ENCODE peak calls at places on chromosomes 5 and 9, in six cellular contexts. One of them, this sample, is unnamed.

GRCh38 chr5:79111387-79111959 is at the start of gene BHMT:
- DNase-seq in spleen: no peak
- DNase-seq in K562: no peak
- DNase-seq in heart left ventricle: no peak
- DNase-seq in A549: no peak
- DNase-seq in Peyer's patch: no peak
- DNase-seq in this sample: no peak

GRCh38 chr9:4306788-4307144 is 6.9 kb upstream of the GLIS3 start:
- DNase-seq in spleen: no peak
- DNase-seq in K562: no peak
- DNase-seq in heart left ventricle: no peak
- DNase-seq in A549: no peak
- DNase-seq in Peyer's patch: no peak
- DNase-seq in this sample: no peak

GRCh38 chr9:126229501-126229900 is 97.1 kb upstream of the MVB12B start:
- DNase-seq in spleen: no peak
- DNase-seq in K562: no peak
- DNase-seq in heart left ventricle: no peak
- DNase-seq in A549: no peak
- DNase-seq in Peyer's patch: no peak
- DNase-seq in this sample: no peak

GRCh38 chr9:14198544-14199510 is 115.1 kb downstream of the NFIB start:
- DNase-seq in spleen: peak; percentile 77
- DNase-seq in K562: no peak
- DNase-seq in heart left ventricle: peak; percentile 74
- DNase-seq in A549: no peak
- DNase-seq in Peyer's patch: peak; percentile 51
- DNase-seq in this sample: peak; percentile 75

GRCh38 chr5:181223729-181224389 is 778 bp downstream of the TRIM41 start:
- DNase-seq in spleen: no peak
- DNase-seq in K562: no peak
- DNase-seq in heart left ventricle: no peak
- DNase-seq in A549: no peak
- DNase-seq in Peyer's patch: peak; percentile 75
- DNase-seq in this sample: no peak

GRCh38 chr9:92115977-92116285 is 718 bp upstream of the SPTLC1 start:
- DNase-seq in spleen: no peak
- DNase-seq in K562: no peak
- DNase-seq in heart left ventricle: no peak
- DNase-seq in A549: no peak
- DNase-seq in Peyer's patch: no peak
- DNase-seq in this sample: no peak

GRCh38 chr9:81191222-81191621 is 498.1 kb downstream of the TLE1 start:
- DNase-seq in spleen: no peak
- DNase-seq in K562: no peak
- DNase-seq in heart left ventricle: no peak
- DNase-seq in A549: no peak
- DNase-seq in Peyer's patch: no peak
- DNase-seq in this sample: no peak

GRCh38 chr9:125893277-125893676 is 146.1 kb downstream of the PBX3 start:
- DNase-seq in spleen: no peak
- DNase-seq in K562: no peak
- DNase-seq in heart left ventricle: no peak
- DNase-seq in A549: no peak
- DNase-seq in Peyer's patch: no peak
- DNase-seq in this sample: no peak

GRCh38 chr9:136399176-136400037 is 563 bp downstream of the SNAPC4 start:
- DNase-seq in spleen: peak; percentile 87
- DNase-seq in K562: no peak
- DNase-seq in heart left ventricle: no peak
- DNase-seq in A549: no peak
- DNase-seq in Peyer's patch: no peak
- DNase-seq in this sample: no peak

GRCh38 chr9:89996106-89996505 is 391.3 kb downstream of the GADD45G start:
- DNase-seq in spleen: no peak
- DNase-seq in K562: no peak
- DNase-seq in heart left ventricle: no peak
- DNase-seq in A549: no peak
- DNase-seq in Peyer's patch: no peak
- DNase-seq in this sample: no peak

GRCh38 chr9:77980622-77981021 is 51.0 kb downstream of the GNAQ start:
- DNase-seq in spleen: no peak
- DNase-seq in K562: no peak
- DNase-seq in heart left ventricle: no peak
- DNase-seq in A549: no peak
- DNase-seq in Peyer's patch: no peak
- DNase-seq in this sample: no peak

GRCh38 chr5:134504629-134505300 is 20.7 kb upstream of the JADE2 start:
- DNase-seq in spleen: no peak
- DNase-seq in K562: no peak
- DNase-seq in heart left ventricle: no peak
- DNase-seq in A549: no peak
- DNase-seq in Peyer's patch: peak; percentile 36
- DNase-seq in this sample: no peak

GRCh38 chr5:75279324-75279723 is 42.6 kb upstream of the ANKRD31 start:
- DNase-seq in spleen: no peak
- DNase-seq in K562: no peak
- DNase-seq in heart left ventricle: no peak
- DNase-seq in A549: no peak
- DNase-seq in Peyer's patch: no peak
- DNase-seq in this sample: no peak

GRCh38 chr5:174951151-174951780 is 226.9 kb downstream of the MSX2 start:
- DNase-seq in spleen: no peak
- DNase-seq in K562: peak; percentile 67
- DNase-seq in heart left ventricle: no peak
- DNase-seq in A549: peak; percentile 81
- DNase-seq in Peyer's patch: peak; percentile 61
- DNase-seq in this sample: no peak

GRCh38 chr5:175874462-175875139 is 3.2 kb downstream of the CPLX2 start:
- DNase-seq in spleen: no peak
- DNase-seq in K562: no peak
- DNase-seq in heart left ventricle: no peak
- DNase-seq in A549: no peak
- DNase-seq in Peyer's patch: no peak
- DNase-seq in this sample: no peak

GRCh38 chr5:174801798-174802197 is 77.4 kb downstream of the MSX2 start:
- DNase-seq in spleen: no peak
- DNase-seq in K562: no peak
- DNase-seq in heart left ventricle: no peak
- DNase-seq in A549: no peak
- DNase-seq in Peyer's patch: no peak
- DNase-seq in this sample: no peak

GRCh38 chr5:143316844-143317631 is 86.4 kb downstream of the NR3C1 start:
- DNase-seq in spleen: no peak
- DNase-seq in K562: peak; percentile 15
- DNase-seq in heart left ventricle: no peak
- DNase-seq in A549: no peak
- DNase-seq in Peyer's patch: no peak
- DNase-seq in this sample: no peak

GRCh38 chr5:169873642-169874041 is 106.7 kb downstream of the INSYN2B start:
- DNase-seq in spleen: no peak
- DNase-seq in K562: no peak
- DNase-seq in heart left ventricle: no peak
- DNase-seq in A549: no peak
- DNase-seq in Peyer's patch: no peak
- DNase-seq in this sample: peak; percentile 26

GRCh38 chr9:104177003-104177611 is 83.0 kb downstream of the SMC2 start:
- DNase-seq in spleen: no peak
- DNase-seq in K562: no peak
- DNase-seq in heart left ventricle: no peak
- DNase-seq in A549: peak; percentile 21
- DNase-seq in Peyer's patch: no peak
- DNase-seq in this sample: no peak

GRCh38 chr5:179840766-179841165 is 17.9 kb downstream of the MRNIP start:
- DNase-seq in spleen: peak; percentile 67
- DNase-seq in K562: no peak
- DNase-seq in heart left ventricle: no peak
- DNase-seq in A549: no peak
- DNase-seq in Peyer's patch: no peak
- DNase-seq in this sample: no peak

GRCh38 chr9:77149879-77150278 is 27.5 kb upstream of the VPS13A start:
- DNase-seq in spleen: no peak
- DNase-seq in K562: no peak
- DNase-seq in heart left ventricle: no peak
- DNase-seq in A549: no peak
- DNase-seq in Peyer's patch: no peak
- DNase-seq in this sample: no peak

GRCh38 chr9:73067074-73067473 is 84.6 kb upstream of the ANXA1 start:
- DNase-seq in spleen: no peak
- DNase-seq in K562: no peak
- DNase-seq in heart left ventricle: no peak
- DNase-seq in A549: no peak
- DNase-seq in Peyer's patch: no peak
- DNase-seq in this sample: no peak

GRCh38 chr5:137199966-137200365 is 299.2 kb downstream of the SPOCK1 start:
- DNase-seq in spleen: no peak
- DNase-seq in K562: no peak
- DNase-seq in heart left ventricle: no peak
- DNase-seq in A549: peak; percentile 20
- DNase-seq in Peyer's patch: no peak
- DNase-seq in this sample: no peak

GRCh38 chr5:180201051-180201987 is 7.7 kb downstream of the RASGEF1C start:
- DNase-seq in spleen: peak; percentile 54
- DNase-seq in K562: peak; percentile 63
- DNase-seq in heart left ventricle: no peak
- DNase-seq in A549: peak; percentile 36
- DNase-seq in Peyer's patch: no peak
- DNase-seq in this sample: no peak

GRCh38 chr9:132411091-132411508 is 1.1 kb downstream of the CFAP77 start:
- DNase-seq in spleen: peak; percentile 87
- DNase-seq in K562: peak; percentile 77
- DNase-seq in heart left ventricle: no peak
- DNase-seq in A549: peak; percentile 73
- DNase-seq in Peyer's patch: peak; percentile 81
- DNase-seq in this sample: peak; percentile 42

GRCh38 chr9:36210722-36211121 is 20.0 kb downstream of the CLTA start:
- DNase-seq in spleen: no peak
- DNase-seq in K562: no peak
- DNase-seq in heart left ventricle: no peak
- DNase-seq in A549: no peak
- DNase-seq in Peyer's patch: no peak
- DNase-seq in this sample: no peak

GRCh38 chr5:132495063-132495671 is 4.6 kb upstream of the IRF1 start:
- DNase-seq in spleen: peak; percentile 81
- DNase-seq in K562: no peak
- DNase-seq in heart left ventricle: peak; percentile 37
- DNase-seq in A549: no peak
- DNase-seq in Peyer's patch: peak; percentile 51
- DNase-seq in this sample: peak; percentile 40

GRCh38 chr9:20651926-20652325 is 29.6 kb upstream of the MLLT3 start:
- DNase-seq in spleen: no peak
- DNase-seq in K562: no peak
- DNase-seq in heart left ventricle: no peak
- DNase-seq in A549: no peak
- DNase-seq in Peyer's patch: no peak
- DNase-seq in this sample: no peak

GRCh38 chr9:130681769-130682489 is 11.7 kb upstream of the EXOSC2 start:
- DNase-seq in spleen: no peak
- DNase-seq in K562: no peak
- DNase-seq in heart left ventricle: no peak
- DNase-seq in A549: peak; percentile 42
- DNase-seq in Peyer's patch: no peak
- DNase-seq in this sample: peak; percentile 44

DNA sequence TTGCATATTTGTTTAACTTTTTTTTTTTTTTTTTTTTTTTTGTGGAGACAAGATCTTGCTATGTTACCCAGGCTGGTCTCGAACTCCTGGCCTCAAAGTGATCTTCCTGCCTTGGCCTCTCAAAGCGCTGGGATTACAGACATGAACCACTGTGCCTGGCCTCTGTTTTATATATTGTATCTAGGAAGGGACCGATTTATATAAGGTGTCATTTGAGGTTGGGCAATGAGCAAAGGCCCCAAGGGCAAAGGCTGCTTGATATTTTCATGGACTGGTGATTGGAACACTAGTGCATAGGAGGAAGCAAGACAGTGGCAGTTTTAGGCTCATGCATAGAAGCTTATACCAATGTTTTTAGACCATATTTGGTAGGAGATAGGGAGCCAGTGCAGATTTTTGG is 3.2 kb downstream of the SLC26A2 start:
- DNase-seq in spleen: no peak
- DNase-seq in K562: no peak
- DNase-seq in heart left ventricle: no peak
- DNase-seq in A549: no peak
- DNase-seq in Peyer's patch: peak; percentile 80
- DNase-seq in this sample: no peak
- TF ChIP-seq POLR2A in spleen: no peak
- TF ChIP-seq POLR2A in K562: no peak
- TF ChIP-seq POLR2A in heart left ventricle: no peak
- TF ChIP-seq POLR2A in A549: no peak
- TF ChIP-seq POLR2A in Peyer's patch: peak; percentile 25
- TF ChIP-seq POLR2A in this sample: no peak

GRCh38 chr9:107136296-107136695 is 146.8 kb upstream of the RAD23B start:
- DNase-seq in spleen: no peak
- DNase-seq in K562: no peak
- DNase-seq in heart left ventricle: no peak
- DNase-seq in A549: no peak
- DNase-seq in Peyer's patch: peak; percentile 65
- DNase-seq in this sample: no peak
- H3K27ac ChIP-seq in spleen: no peak overlapping the region
- H3K27ac ChIP-seq in K562: no peak overlapping the region
- H3K27ac ChIP-seq in heart left ventricle: no peak overlapping the region
- H3K27ac ChIP-seq in A549: no peak overlapping the region
- H3K27ac ChIP-seq in Peyer's patch: no peak overlapping the region
- H3K27ac ChIP-seq in this sample: no peak overlapping the region

DNA sequence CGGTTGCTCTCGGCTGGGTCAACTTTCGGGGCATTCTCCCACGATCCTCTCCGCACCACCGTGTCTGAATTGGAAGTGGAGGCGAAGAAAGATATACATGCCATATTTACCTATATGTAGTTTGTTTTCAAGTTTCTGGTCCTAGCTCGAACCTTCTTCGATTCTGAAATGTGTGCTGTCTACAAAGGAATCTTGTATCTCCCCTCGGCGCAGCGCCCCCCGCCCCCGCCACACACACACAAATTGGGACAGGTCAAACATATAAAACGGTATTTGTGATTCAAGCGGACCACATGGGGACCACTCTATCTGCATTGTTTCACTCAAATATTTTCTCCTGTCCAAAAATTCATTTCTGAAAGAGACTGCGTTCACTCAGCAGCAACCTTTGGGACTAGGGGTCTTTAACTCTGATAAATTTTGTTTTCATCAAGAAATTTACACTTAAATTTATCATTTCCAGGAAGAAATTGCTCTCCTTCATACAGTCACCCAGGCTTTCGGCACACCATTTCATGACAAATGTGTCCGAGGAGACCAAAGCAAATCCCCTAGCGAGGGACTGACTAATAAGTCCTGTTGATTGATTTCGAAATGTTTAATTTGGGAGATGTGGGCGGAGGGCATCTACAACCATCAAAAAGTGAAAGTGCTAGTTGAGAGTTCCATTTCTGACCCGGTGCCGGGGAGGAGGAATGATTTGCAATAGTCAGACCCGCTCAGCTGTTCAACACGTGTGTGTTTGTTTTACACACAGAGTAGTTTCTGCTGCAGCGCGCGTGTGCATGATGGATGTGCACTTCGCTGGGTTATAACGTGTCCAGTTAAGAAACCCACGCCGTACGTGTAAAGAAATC is 1.1 kb upstream of the NR4A3 start:
- DNase-seq in spleen: peak; percentile 86
- DNase-seq in K562: no peak
- DNase-seq in heart left ventricle: no peak
- DNase-seq in A549: peak; percentile 72
- DNase-seq in Peyer's patch: peak; percentile 84
- DNase-seq in this sample: peak; percentile 75
- TF ChIP-seq CTCF in spleen: no peak
- TF ChIP-seq CTCF in K562: no peak
- TF ChIP-seq CTCF in heart left ventricle: no peak
- TF ChIP-seq CTCF in A549: peak; percentile 2
- TF ChIP-seq CTCF in Peyer's patch: no peak
- TF ChIP-seq CTCF in this sample: no peak

GRCh38 chr9:83538172-83538889 is at the start of gene FRMD3:
- DNase-seq in spleen: peak; percentile 93
- DNase-seq in K562: no peak
- DNase-seq in heart left ventricle: peak; percentile 94
- DNase-seq in A549: peak; percentile 82
- DNase-seq in Peyer's patch: peak; percentile 84
- DNase-seq in this sample: peak; percentile 59
- TF ChIP-seq POLR2A in spleen: no peak
- TF ChIP-seq POLR2A in K562: no peak
- TF ChIP-seq POLR2A in heart left ventricle: no peak
- TF ChIP-seq POLR2A in A549: peak; percentile 51
- TF ChIP-seq POLR2A in Peyer's patch: peak; percentile 71
- TF ChIP-seq POLR2A in this sample: no peak